ENCODE peak calls at places on chromosomes 16 and 17, in ten cellular contexts. Y is stimulated activated CD4-positive, alpha-beta T cell treated with anti-CD3 and anti-CD28 coated beads, Interleukin-2, amount 100 ng/mL, for 48 hours; B is fibroblast of pulmonary artery; H is effector CD4-positive, alpha-beta T cell; L is iris pigment epithelial cell; N is hepatic stellate cell; F is right atrium auricular region; E is T-cell; D is amniotic stem cell; G is CD8-positive, alpha-beta T cell. Z is an unnamed sample.

GRCh38 chr17:49779730-49780220 is 8.7 kb upstream of the KAT7 start:
- DNase-seq in Y (no peak), B (peak; percentile 88), H (no peak), L (peak; percentile 91), N (peak; percentile 62), F (no peak), E (no peak), D (peak; percentile 40), G (no peak), Z (peak; percentile 36)

GRCh38 chr16:86387461-86388440 is 122.6 kb upstream of the FOXF1 start:
- DNase-seq in Y (no peak), B (peak; percentile 99), H (no peak), L (peak; percentile 100), N (peak; percentile 98), F (no peak), E (no peak), D (peak; percentile 94), G (no peak), Z (no peak)

GRCh38 chr17:1241904-1242303 is 28.3 kb upstream of the BHLHA9 start:
- DNase-seq in Y (no peak), B (peak; percentile 40), H (no peak), L (peak; percentile 56), N (no peak), F (no peak), E (no peak), D (no peak), G (no peak), Z (no peak)

GRCh38 chr17:81419333-81419885 is 24.2 kb downstream of the BAHCC1 start:
- DNase-seq in Y (no peak), B (peak; percentile 97), H (no peak), L (peak; percentile 75), N (peak; percentile 95), F (peak; percentile 95), E (no peak), D (peak; percentile 46), G (no peak), Z (peak; percentile 68)

GRCh38 chr16:70747703-70748631 is 53.0 kb downstream of the VAC14 start:
- DNase-seq in Y (no peak), B (peak; percentile 21), H (no peak), L (no peak), N (no peak), F (no peak), E (no peak), D (no peak), G (no peak), Z (peak; percentile 69)

GRCh38 chr16:80717611-80718010 is 86.8 kb downstream of the CDYL2 start:
- DNase-seq in Y (no peak), B (no peak), H (no peak), L (no peak), N (no peak), F (no peak), E (no peak), D (no peak), G (no peak), Z (no peak)

GRCh38 chr16:676565-677297 is 1.3 kb downstream of the RHBDL1 start:
- DNase-seq in Y (no peak), B (no peak), H (no peak), L (no peak), N (no peak), F (no peak), E (peak; percentile 34), D (no peak), G (no peak), Z (peak; percentile 80)

GRCh38 chr16:50472472-50472871 is 75.7 kb upstream of the NKD1 start:
- DNase-seq in Y (no peak), B (no peak), H (no peak), L (no peak), N (no peak), F (no peak), E (no peak), D (no peak), G (no peak), Z (no peak)

GRCh38 chr17:5557485-5557884 is 26.8 kb downstream of the NLRP1 start:
- DNase-seq in Y (no peak), B (peak; percentile 59), H (no peak), L (peak; percentile 46), N (peak; percentile 42), F (no peak), E (no peak), D (no peak), G (no peak), Z (no peak)

GRCh38 chr17:18860161-18860972 is 2.4 kb downstream of the PRPSAP2 start:
- DNase-seq in Y (no peak), B (no peak), H (no peak), L (peak; percentile 46), N (no peak), F (no peak), E (no peak), D (no peak), G (no peak), Z (no peak)

GRCh38 chr17:34361478-34362061 is 1.5 kb downstream of the CCL1 start:
- DNase-seq in Y (peak; percentile 73), B (peak; percentile 96), H (peak; percentile 20), L (peak; percentile 88), N (peak; percentile 82), F (peak; percentile 88), E (peak; percentile 45), D (peak; percentile 76), G (peak; percentile 42), Z (peak; percentile 91)

GRCh38 chr16:4915226-4915761 is 21.7 kb downstream of the PPL start:
- DNase-seq in Y (no peak), B (peak; percentile 29), H (no peak), L (peak; percentile 97), N (peak; percentile 63), F (no peak), E (no peak), D (peak; percentile 46), G (no peak), Z (no peak)

GRCh38 chr16:57507414-57508083 is 21.3 kb upstream of the DOK4 start:
- DNase-seq in Y (no peak), B (no peak), H (no peak), L (no peak), N (no peak), F (no peak), E (no peak), D (no peak), G (no peak), Z (no peak)

GRCh38 chr16:10390867-10391266 is 5.0 kb downstream of the ATF7IP2 start:
- DNase-seq in Y (no peak), B (no peak), H (no peak), L (no peak), N (no peak), F (no peak), E (no peak), D (no peak), G (no peak), Z (no peak)

GRCh38 chr17:44598329-44598728 is 41.0 kb downstream of the FZD2 start:
- DNase-seq in Y (no peak), B (no peak), H (no peak), L (no peak), N (no peak), F (no peak), E (no peak), D (no peak), G (no peak), Z (no peak)

GRCh38 chr16:80899804-80900592 is 95.6 kb upstream of the CDYL2 start:
- DNase-seq in Y (no peak), B (peak; percentile 97), H (no peak), L (peak; percentile 79), N (peak; percentile 84), F (peak; percentile 88), E (no peak), D (peak; percentile 21), G (no peak), Z (peak; percentile 48)

GRCh38 chr17:17146791-17147406 is 59.2 kb downstream of the PLD6 start:
- DNase-seq in Y (no peak), B (no peak), H (no peak), L (no peak), N (no peak), F (no peak), E (peak; percentile 21), D (no peak), G (no peak), Z (peak; percentile 38)

GRCh38 chr16:60929-61878 is 7.6 kb downstream of the SNRNP25 start:
- DNase-seq in Y (no peak), B (no peak), H (no peak), L (no peak), N (no peak), F (no peak), E (no peak), D (no peak), G (no peak), Z (no peak)

GRCh38 chr16:63938661-63939060 is 1183.2 kb downstream of the CDH11 start:
- DNase-seq in Y (no peak), B (peak; percentile 0), H (no peak), L (peak; percentile 12), N (no peak), F (no peak), E (no peak), D (no peak), G (no peak), Z (no peak)

GRCh38 chr17:80995131-80995530 is 3.5 kb downstream of the CHMP6 start:
- DNase-seq in Y (no peak), B (no peak), H (no peak), L (no peak), N (no peak), F (no peak), E (no peak), D (no peak), G (no peak), Z (no peak)

GRCh38 chr16:47727131-47727530 is 266.0 kb downstream of the PHKB start:
- DNase-seq in Y (no peak), B (no peak), H (no peak), L (no peak), N (no peak), F (no peak), E (no peak), D (no peak), G (no peak), Z (no peak)

Z was measured in Calu3.